ENCODE peak calls at places on chromosomes 1 and 21, in ten cellular contexts. Y is neural progenitor cell, R is PC-3, E is endothelial cell, A is endodermal cell, K is astrocyte, M is GM20000, G is neural crest cell, H is suprapubic skin, V is progenitor cell of endocrine pancreas. Q is an unnamed sample.

GRCh38 chr1:42739753-42740700 is at the start of gene CLDN19:
- DNase-seq in H (no peak), V (peak), R (no peak), G (no peak), A (peak), Y (peak), K (no peak), M (no peak), E (no peak), Q (no peak)

GRCh38 chr21:44418108-44418875 is 37.0 kb upstream of the LRRC3 start:
- DNase-seq in Y (no peak), V (peak), M (no peak), H (peak), K (no peak), A (peak), G (no peak), E (no peak), R (no peak), Q (no peak)

GRCh38 chr1:59601032-59601431 is 213.7 kb upstream of the HOOK1 start:
- DNase-seq in M (no peak), H (no peak), V (no peak), A (peak), K (peak), R (no peak), E (no peak), G (no peak), Y (no peak), Q (no peak)

GRCh38 chr1:225928186-225929175 is 4.4 kb upstream of the PYCR2 start:
- DNase-seq in K (no peak), Y (no peak), H (no peak), E (no peak), R (no peak), M (no peak), A (peak), G (no peak), V (no peak), Q (no peak)

GRCh38 chr1:225835752-225836151 is 25.8 kb downstream of the EPHX1 start:
- DNase-seq in M (no peak), K (no peak), H (no peak), G (no peak), R (no peak), A (no peak), Y (no peak), V (no peak), E (no peak), Q (no peak)

GRCh38 chr1:214403431-214403830 is 122.5 kb downstream of the SMYD2 start:
- DNase-seq in H (no peak), M (no peak), V (no peak), K (peak), A (no peak), R (no peak), E (no peak), G (no peak), Y (no peak), Q (no peak)

GRCh38 chr1:156859523-156860112 is 701 bp upstream of the INSRR start:
- DNase-seq in H (no peak), A (peak), K (peak), V (no peak), G (peak), Y (peak), R (peak), E (no peak), M (peak), Q (no peak)

GRCh38 chr1:62299426-62300200 is 19.6 kb downstream of the KANK4 start:
- DNase-seq in K (peak), H (no peak), Y (no peak), E (no peak), G (peak), V (no peak), M (no peak), R (peak), A (no peak), Q (no peak)

GRCh38 chr1:53507115-53507816 is 48.1 kb downstream of the DMRTB1 start:
- DNase-seq in M (no peak), A (no peak), G (no peak), R (no peak), H (no peak), V (no peak), E (no peak), Y (peak), K (no peak), Q (no peak)

GRCh38 chr1:36531833-36532232 is 49.1 kb upstream of the CSF3R start:
- DNase-seq in V (no peak), A (no peak), R (no peak), H (no peak), K (no peak), E (no peak), G (no peak), Y (no peak), M (no peak), Q (no peak)

GRCh38 chr1:216190438-216190837 is 232.8 kb downstream of the USH2A start:
- DNase-seq in M (no peak), E (no peak), A (no peak), H (no peak), V (no peak), R (no peak), Y (no peak), G (no peak), K (no peak), Q (no peak)

GRCh38 chr1:170309389-170310013 is 163.7 kb downstream of the NTMT2 start:
- DNase-seq in H (peak), E (no peak), Y (no peak), A (peak), M (no peak), R (peak), K (peak), V (no peak), G (no peak), Q (no peak)

GRCh38 chr21:18614327-18614726 is 210.7 kb upstream of the TMPRSS15 start:
- DNase-seq in K (no peak), E (no peak), M (no peak), A (no peak), R (no peak), H (no peak), Y (no peak), G (no peak), V (no peak), Q (no peak)

GRCh38 chr1:171809834-171810233 is 28.4 kb downstream of the METTL13 start:
- DNase-seq in K (no peak), G (no peak), H (no peak), A (no peak), Y (no peak), M (no peak), R (peak), V (no peak), E (no peak), Q (no peak)

GRCh38 chr21:42085246-42086077 is 14.3 kb downstream of the UMODL1 start:
- DNase-seq in V (no peak), A (no peak), E (no peak), K (no peak), Y (no peak), R (no peak), M (no peak), H (no peak), G (no peak), Q (no peak)

GRCh38 chr1:3213730-3214129 is 144.7 kb downstream of the PRDM16 start:
- DNase-seq in Y (no peak), V (no peak), R (no peak), E (no peak), K (no peak), G (no peak), A (no peak), M (no peak), H (no peak), Q (no peak)

GRCh38 chr1:56070601-56071000 is 508.8 kb downstream of the PLPP3 start:
- DNase-seq in R (no peak), K (no peak), V (no peak), G (no peak), E (no peak), A (no peak), Y (no peak), H (no peak), M (no peak), Q (no peak)

GRCh38 chr1:228101994-228102790 is 933 bp downstream of the C1orf35 start:
- DNase-seq in M (peak), R (peak), Y (peak), H (no peak), G (peak), E (peak), V (peak), K (no peak), A (peak), Q (peak)

GRCh38 chr1:223706077-223706988 is 6.0 kb upstream of the CAPN2 start:
- DNase-seq in G (no peak), Y (no peak), K (peak), A (peak), H (no peak), R (peak), V (no peak), E (no peak), M (no peak), Q (no peak)

GRCh38 chr1:67336783-67337182 is 29.1 kb downstream of the IL12RB2 start:
- DNase-seq in H (no peak), R (no peak), Y (no peak), M (no peak), E (no peak), K (no peak), A (no peak), V (no peak), G (no peak), Q (peak)

GRCh38 chr1:186793582-186793927 is 35.2 kb upstream of the PLA2G4A start:
- DNase-seq in H (no peak), K (peak), V (no peak), G (no peak), Y (no peak), E (no peak), R (peak), M (no peak), A (no peak), Q (no peak)

DNA sequence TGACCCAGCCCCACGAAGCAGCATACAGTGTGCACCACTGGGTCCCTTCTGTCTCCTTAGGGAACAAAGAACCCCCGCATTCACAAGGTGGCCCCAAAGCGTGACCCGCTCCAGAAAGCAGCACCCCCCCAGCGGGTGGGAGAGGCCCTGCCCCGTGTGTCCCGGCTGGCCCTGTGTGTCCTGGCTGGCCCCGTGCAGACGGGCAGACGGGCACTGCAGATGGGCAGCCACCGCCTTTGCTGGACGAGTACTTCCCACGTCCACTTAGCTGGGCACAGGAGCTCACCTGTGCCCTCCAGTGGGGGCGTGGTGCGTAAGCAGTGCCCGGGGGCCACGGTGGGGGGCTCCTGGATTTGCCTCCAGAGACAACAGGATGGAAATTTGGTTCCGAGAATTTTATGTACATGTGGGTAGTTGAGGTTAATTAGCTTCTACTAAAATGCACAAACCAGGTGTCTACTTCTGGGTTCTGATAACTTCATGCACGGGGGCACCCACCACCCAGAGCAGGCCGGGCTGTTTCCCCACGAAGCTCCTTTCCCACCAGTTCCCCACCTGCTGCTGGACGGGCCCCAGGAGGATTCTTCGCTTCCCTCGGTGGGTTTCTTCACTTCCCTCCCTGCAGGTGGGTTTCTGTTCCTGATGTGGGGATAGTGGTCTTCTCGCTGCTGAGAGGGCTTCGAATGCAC is 33.2 kb upstream of the SLC19A1 start:
- DNase-seq in K (no peak), A (peak), H (peak), E (no peak), Y (no peak), M (no peak), V (no peak), G (no peak), R (no peak), Q (no peak)
- TF ChIP-seq CTCF in K (no peak), A (no peak), H (no peak), E (no peak), Y (no peak), M (no peak), V (no peak), G (no peak), R (no peak), Q (no peak)

DNA sequence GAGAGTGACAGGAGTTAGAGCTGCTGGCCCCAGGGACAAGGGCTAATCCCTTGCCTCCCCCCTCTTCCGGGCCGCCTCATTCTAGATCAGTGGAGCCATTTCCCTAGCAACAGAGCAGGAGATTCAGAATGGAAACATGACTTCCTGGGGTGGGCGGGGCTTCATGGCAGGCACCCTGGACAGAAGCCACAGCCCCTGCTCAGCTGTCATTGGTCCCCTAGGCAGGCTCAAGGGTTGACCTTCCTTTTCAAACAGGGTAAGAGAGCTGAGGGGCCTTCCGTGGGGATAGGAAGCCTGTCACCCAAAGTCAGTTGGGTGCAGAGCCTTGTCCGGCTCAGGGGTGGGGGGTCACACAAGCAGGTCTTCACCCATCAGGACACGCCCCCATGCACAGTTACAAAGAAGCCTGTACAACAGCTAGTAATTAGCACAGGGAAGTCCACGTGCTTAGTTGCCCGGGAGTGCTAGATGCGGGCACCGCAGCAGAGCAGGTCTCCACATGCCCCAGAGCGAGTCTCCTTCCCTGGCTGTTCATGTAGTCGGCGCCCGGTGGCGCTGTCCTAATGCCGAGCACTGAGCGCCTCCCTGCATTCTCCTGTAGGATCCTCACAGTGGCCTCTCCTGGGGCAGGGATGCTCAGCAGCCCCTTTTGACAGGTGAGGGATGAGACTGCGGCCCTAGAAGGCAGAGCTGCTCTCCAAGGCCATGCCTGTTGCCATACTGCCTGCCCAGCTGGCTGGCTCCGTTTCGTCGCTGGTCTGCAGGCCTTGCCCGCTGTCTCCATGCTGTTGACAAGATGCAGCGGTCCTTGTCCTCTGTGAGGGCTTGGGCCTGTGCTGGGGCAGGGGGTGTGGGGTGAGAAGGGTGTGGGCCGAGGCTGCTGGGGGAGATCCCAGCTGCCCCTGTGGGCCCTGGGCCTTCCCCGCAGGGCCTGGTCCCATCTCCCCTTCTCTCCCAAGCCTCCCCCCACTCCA is 5.1 kb downstream of the TMEM201 start:
- DNase-seq in A (peak), M (peak), Y (peak), V (peak), E (peak), G (peak), K (peak), H (no peak), R (peak), Q (no peak)
- TF ChIP-seq CTCF in A (no peak), M (no peak), Y (no peak), V (no peak), E (no peak), G (no peak), K (no peak), H (no peak), R (no peak), Q (no peak)

GRCh38 chr1:50419907-50420248 is 3.4 kb downstream of the DMRTA2 start:
- DNase-seq in G (no peak), M (peak), E (no peak), H (no peak), A (no peak), K (no peak), Y (no peak), V (no peak), R (no peak), Q (no peak)

GRCh38 chr1:50418600-50419109 is 4.6 kb downstream of the DMRTA2 start:
- DNase-seq in E (peak), M (peak), G (no peak), K (no peak), R (no peak), Y (peak), A (peak), H (no peak), V (peak), Q (no peak)

GRCh38 chr1:50420283-50420682 is 3.0 kb downstream of the DMRTA2 start:
- DNase-seq in K (no peak), M (no peak), Y (peak), E (no peak), A (peak), R (no peak), H (no peak), V (no peak), G (no peak), Q (no peak)

GRCh38 chr1:50417946-50418599 is 5.2 kb downstream of the DMRTA2 start:
- DNase-seq in Y (peak), G (no peak), V (no peak), M (no peak), R (no peak), K (no peak), E (no peak), A (no peak), H (no peak), Q (no peak)

GRCh38 chr1:50419192-50419906 is 3.9 kb downstream of the DMRTA2 start:
- DNase-seq in V (peak), M (peak), Y (peak), H (no peak), E (peak), R (no peak), G (no peak), A (peak), K (no peak), Q (no peak)
- TF ChIP-seq CTCF in V (peak), M (no peak), Y (peak), H (no peak), E (peak), R (no peak), G (peak), A (peak), K (no peak), Q (no peak)

DNA sequence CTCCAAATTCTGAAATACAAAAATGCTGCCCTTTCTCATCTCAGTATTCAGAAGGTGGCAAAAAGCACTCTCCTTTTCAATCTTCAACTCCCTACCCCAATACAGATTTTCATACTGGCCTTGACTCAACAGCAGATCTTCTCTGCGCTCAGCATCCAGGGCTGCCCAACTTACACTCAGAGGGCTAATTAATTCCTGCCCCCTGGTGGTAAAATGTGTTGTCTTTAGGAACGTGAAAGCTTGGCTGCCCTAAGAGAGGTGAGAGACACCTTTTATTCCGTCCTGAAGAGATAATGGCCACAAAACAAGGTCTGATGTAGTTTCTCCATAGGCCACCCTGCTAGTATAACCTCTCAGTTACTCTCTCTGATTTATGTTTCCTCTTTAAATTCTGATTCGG is 25.0 kb downstream of the KRTAP24-1 start:
- DNase-seq in K (no peak), Y (peak), A (peak), E (peak), R (peak), M (no peak), H (no peak), G (no peak), V (no peak), Q (no peak)
- TF ChIP-seq CTCF in K (peak), Y (peak), A (peak), E (peak), R (peak), M (no peak), H (no peak), G (peak), V (peak), Q (no peak)